ENCODE peak calls at places on chromosomes 7 and 10, in four cellular contexts. One of them, this sample, is unnamed.

GRCh38 chr10:45404770-45405120 is 30.7 kb downstream of the ALOX5 start:
- DNase-seq in AG10803: no peak
- DNase-seq in thoracic aorta: no peak
- DNase-seq in HL-60: no peak
- DNase-seq in this sample: no peak

GRCh38 chr10:114303556-114303955 is 64.5 kb downstream of the VWA2 start:
- DNase-seq in AG10803: no peak
- DNase-seq in thoracic aorta: no peak
- DNase-seq in HL-60: no peak
- DNase-seq in this sample: no peak

GRCh38 chr7:37081436-37081835 is 357.1 kb upstream of the AOAH start:
- DNase-seq in AG10803: no peak
- DNase-seq in thoracic aorta: no peak
- DNase-seq in HL-60: no peak
- DNase-seq in this sample: no peak

GRCh38 chr7:106243893-106244292 is 40.9 kb downstream of the NAMPT start:
- DNase-seq in AG10803: no peak
- DNase-seq in thoracic aorta: no peak
- DNase-seq in HL-60: no peak
- DNase-seq in this sample: no peak

GRCh38 chr10:69272620-69273019 is 5.7 kb upstream of the HK1 start:
- DNase-seq in AG10803: no peak
- DNase-seq in thoracic aorta: no peak
- DNase-seq in HL-60: no peak
- DNase-seq in this sample: no peak

GRCh38 chr10:52318136-52318810 is 4.2 kb downstream of the DKK1 start:
- DNase-seq in AG10803: peak
- DNase-seq in thoracic aorta: no peak
- DNase-seq in HL-60: no peak
- DNase-seq in this sample: peak

GRCh38 chr7:152435384-152436278 is at the start of gene KMT2C:
- DNase-seq in AG10803: peak
- DNase-seq in thoracic aorta: no peak
- DNase-seq in HL-60: no peak
- DNase-seq in this sample: no peak

GRCh38 chr7:126574838-126575250 is 677.9 kb downstream of the GRM8 start:
- DNase-seq in AG10803: no peak
- DNase-seq in thoracic aorta: no peak
- DNase-seq in HL-60: no peak
- DNase-seq in this sample: no peak

GRCh38 chr10:28311104-28311503 is 8.2 kb upstream of the MPP7 start:
- DNase-seq in AG10803: no peak
- DNase-seq in thoracic aorta: no peak
- DNase-seq in HL-60: no peak
- DNase-seq in this sample: no peak

DNA sequence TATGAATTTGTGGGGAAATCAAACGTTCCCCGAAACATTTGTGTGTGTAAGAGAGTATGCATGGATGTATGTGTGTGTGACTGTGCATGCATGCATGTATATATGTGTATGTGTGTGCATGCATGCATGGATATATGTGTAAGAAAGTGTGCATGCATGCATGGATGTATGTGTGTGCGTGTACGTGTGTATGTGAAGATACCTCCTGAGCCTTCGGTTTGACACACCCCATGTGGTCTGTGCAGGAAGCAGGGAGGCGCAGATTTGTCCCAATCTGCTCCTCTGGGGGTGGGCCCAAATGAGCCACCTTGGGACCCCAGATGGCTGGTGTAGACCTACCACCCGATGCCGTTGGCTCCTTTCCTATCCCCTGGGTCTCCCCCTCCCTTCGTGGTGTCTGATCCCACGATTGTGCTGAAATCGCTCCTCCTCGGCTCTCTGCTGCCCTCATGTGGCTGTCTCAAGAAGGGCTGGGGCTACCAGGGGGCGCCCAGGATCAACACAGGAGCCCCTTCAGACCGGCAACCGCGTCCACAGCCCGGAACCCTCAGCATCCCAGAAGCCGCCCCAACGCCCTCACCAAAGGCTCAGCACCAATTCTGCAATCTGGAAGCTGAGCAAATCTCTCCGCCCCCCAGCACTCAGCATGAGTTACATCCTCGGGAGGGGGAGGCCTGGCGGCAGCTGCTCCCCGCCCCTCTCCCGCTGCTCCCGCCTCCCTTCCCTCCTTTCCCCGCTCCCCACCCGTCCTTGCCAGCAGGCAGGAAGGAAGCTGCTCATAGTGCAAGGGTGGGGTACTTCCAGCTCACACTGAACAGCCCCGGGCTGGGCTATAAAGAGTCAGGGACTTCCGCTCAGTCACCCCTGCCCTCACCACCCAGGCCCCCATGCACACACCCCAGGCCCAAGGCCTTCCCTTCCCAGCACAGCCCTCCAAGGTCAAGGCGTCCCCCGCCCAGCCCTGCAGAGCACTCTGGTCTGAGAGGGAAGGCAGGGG is 2.3 kb upstream of the NOS3 start:
- DNase-seq in AG10803: no peak
- DNase-seq in thoracic aorta: no peak
- DNase-seq in HL-60: no peak
- DNase-seq in this sample: no peak
- TF ChIP-seq CTCF in AG10803: peak
- TF ChIP-seq CTCF in thoracic aorta: peak
- TF ChIP-seq CTCF in HL-60: peak
- TF ChIP-seq CTCF in this sample: peak

GRCh38 chr10:127976286-127976685 is 69.4 kb downstream of the PTPRE start:
- DNase-seq in AG10803: peak
- DNase-seq in thoracic aorta: no peak
- DNase-seq in HL-60: no peak
- DNase-seq in this sample: no peak

GRCh38 chr10:127979017-127979416 is 72.1 kb downstream of the PTPRE start:
- DNase-seq in AG10803: no peak
- DNase-seq in thoracic aorta: no peak
- DNase-seq in HL-60: no peak
- DNase-seq in this sample: no peak

GRCh38 chr10:127978481-127978880 is 71.6 kb downstream of the PTPRE start:
- DNase-seq in AG10803: no peak
- DNase-seq in thoracic aorta: no peak
- DNase-seq in HL-60: no peak
- DNase-seq in this sample: no peak

GRCh38 chr10:127976701-127977367 is 69.9 kb downstream of the PTPRE start:
- DNase-seq in AG10803: no peak
- DNase-seq in thoracic aorta: no peak
- DNase-seq in HL-60: no peak
- DNase-seq in this sample: no peak

GRCh38 chr10:127977368-127978009 is 70.6 kb downstream of the PTPRE start:
- DNase-seq in AG10803: peak
- DNase-seq in thoracic aorta: peak
- DNase-seq in HL-60: no peak
- DNase-seq in this sample: peak
- H3K4me3 ChIP-seq in AG10803: no peak
- H3K4me3 ChIP-seq in thoracic aorta: peak
- H3K4me3 ChIP-seq in HL-60: no peak
- H3K4me3 ChIP-seq in this sample: peak

DNA sequence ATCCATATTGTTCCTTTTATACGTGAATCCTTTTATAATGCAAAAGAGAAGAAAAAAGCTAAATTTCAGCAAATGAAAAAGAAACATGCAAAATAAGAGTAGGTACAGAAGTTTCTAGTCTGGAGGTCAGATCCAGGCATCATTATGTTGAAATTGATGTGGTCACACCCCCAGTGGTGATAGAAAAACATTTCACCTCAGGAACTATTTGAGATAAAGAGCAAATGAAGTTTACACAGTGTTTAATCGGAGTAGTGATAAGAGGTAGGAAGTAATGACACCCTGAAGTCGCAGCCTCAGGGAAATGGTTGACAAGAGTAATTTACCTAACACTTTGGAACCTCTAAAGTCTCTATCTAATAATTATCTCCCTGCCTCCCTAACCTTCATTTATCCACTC is 536.0 kb upstream of the STEAP1 start:
- DNase-seq in AG10803: no peak
- DNase-seq in thoracic aorta: no peak
- DNase-seq in HL-60: no peak
- DNase-seq in this sample: no peak
- TF ChIP-seq CTCF in AG10803: no peak
- TF ChIP-seq CTCF in thoracic aorta: no peak
- TF ChIP-seq CTCF in HL-60: no peak
- TF ChIP-seq CTCF in this sample: no peak

GRCh38 chr10:87695074-87695473 is 35.4 kb downstream of the PAPSS2 start:
- DNase-seq in AG10803: no peak
- DNase-seq in thoracic aorta: no peak
- DNase-seq in HL-60: no peak
- DNase-seq in this sample: no peak

GRCh38 chr10:87694011-87694794 is 34.5 kb downstream of the PAPSS2 start:
- DNase-seq in AG10803: no peak
- DNase-seq in thoracic aorta: no peak
- DNase-seq in HL-60: no peak
- DNase-seq in this sample: no peak

GRCh38 chr10:87692956-87693484 is 33.3 kb downstream of the PAPSS2 start:
- DNase-seq in AG10803: no peak
- DNase-seq in thoracic aorta: no peak
- DNase-seq in HL-60: no peak
- DNase-seq in this sample: no peak

GRCh38 chr10:87696922-87697714 is 37.4 kb downstream of the PAPSS2 start:
- DNase-seq in AG10803: no peak
- DNase-seq in thoracic aorta: no peak
- DNase-seq in HL-60: no peak
- DNase-seq in this sample: no peak

GRCh38 chr10:87691515-87692070 is 31.9 kb downstream of the PAPSS2 start:
- DNase-seq in AG10803: no peak
- DNase-seq in thoracic aorta: no peak
- DNase-seq in HL-60: no peak
- DNase-seq in this sample: no peak
- H3K4me3 ChIP-seq in AG10803: no peak
- H3K4me3 ChIP-seq in thoracic aorta: no peak
- H3K4me3 ChIP-seq in HL-60: no peak
- H3K4me3 ChIP-seq in this sample: no peak

GRCh38 chr7:111730476-111731300 is 168.4 kb upstream of the IMMP2L start:
- DNase-seq in AG10803: peak
- DNase-seq in thoracic aorta: no peak
- DNase-seq in HL-60: no peak
- DNase-seq in this sample: no peak
- TF ChIP-seq CTCF in AG10803: peak
- TF ChIP-seq CTCF in thoracic aorta: no peak
- TF ChIP-seq CTCF in HL-60: peak
- TF ChIP-seq CTCF in this sample: peak

GRCh38 chr7:27203964-27204594 is 4.2 kb upstream of the HOXA13 start:
- DNase-seq in AG10803: no peak
- DNase-seq in thoracic aorta: no peak
- DNase-seq in HL-60: no peak
- DNase-seq in this sample: no peak
- H3K4me3 ChIP-seq in AG10803: no peak
- H3K4me3 ChIP-seq in thoracic aorta: no peak
- H3K4me3 ChIP-seq in HL-60: no peak
- H3K4me3 ChIP-seq in this sample: peak

GRCh38 chr10:63889756-63890155 is 368.6 kb downstream of the REEP3 start:
- DNase-seq in AG10803: peak
- DNase-seq in thoracic aorta: no peak
- DNase-seq in HL-60: no peak
- DNase-seq in this sample: no peak

GRCh38 chr10:63885159-63885558 is 364.0 kb downstream of the REEP3 start:
- DNase-seq in AG10803: no peak
- DNase-seq in thoracic aorta: no peak
- DNase-seq in HL-60: no peak
- DNase-seq in this sample: no peak

GRCh38 chr10:63887600-63888396 is 366.6 kb downstream of the REEP3 start:
- DNase-seq in AG10803: no peak
- DNase-seq in thoracic aorta: no peak
- DNase-seq in HL-60: no peak
- DNase-seq in this sample: no peak

GRCh38 chr10:63886281-63887025 is 365.3 kb downstream of the REEP3 start:
- DNase-seq in AG10803: peak
- DNase-seq in thoracic aorta: no peak
- DNase-seq in HL-60: no peak
- DNase-seq in this sample: no peak

GRCh38 chr10:63887026-63887589 is 365.9 kb downstream of the REEP3 start:
- DNase-seq in AG10803: no peak
- DNase-seq in thoracic aorta: no peak
- DNase-seq in HL-60: no peak
- DNase-seq in this sample: no peak
- TF ChIP-seq CTCF in AG10803: no peak
- TF ChIP-seq CTCF in thoracic aorta: no peak
- TF ChIP-seq CTCF in HL-60: no peak
- TF ChIP-seq CTCF in this sample: no peak

DNA sequence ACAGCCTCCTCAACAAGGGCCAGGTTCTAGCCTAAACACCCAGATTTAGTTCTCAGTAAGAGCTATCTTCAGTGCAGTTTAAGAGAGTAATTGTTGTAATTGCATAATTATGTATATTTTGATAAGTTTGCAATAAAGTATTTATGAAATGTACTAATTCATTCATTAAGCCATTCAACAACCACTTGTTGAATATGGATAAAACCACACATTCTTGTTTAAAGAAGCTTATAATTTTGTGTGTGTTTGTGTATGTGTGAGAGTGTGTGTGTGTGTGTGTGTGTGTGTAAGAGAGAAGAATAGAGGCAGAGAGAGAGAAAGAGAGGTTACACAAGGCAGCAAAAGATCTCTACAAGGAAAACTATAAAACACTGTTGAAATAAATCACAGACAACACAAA is 115.0 kb upstream of the SLC25A13 start:
- DNase-seq in AG10803: no peak
- DNase-seq in thoracic aorta: no peak
- DNase-seq in HL-60: no peak
- DNase-seq in this sample: no peak
- H3K4me3 ChIP-seq in AG10803: no peak
- H3K4me3 ChIP-seq in thoracic aorta: no peak
- H3K4me3 ChIP-seq in HL-60: no peak
- H3K4me3 ChIP-seq in this sample: no peak

GRCh38 chr10:116626815-116627214 is 6.1 kb downstream of the PNLIPRP2 start:
- DNase-seq in AG10803: no peak
- DNase-seq in thoracic aorta: no peak
- DNase-seq in HL-60: no peak
- DNase-seq in this sample: no peak

GRCh38 chr10:116625845-116626244 is 5.1 kb downstream of the PNLIPRP2 start:
- DNase-seq in AG10803: no peak
- DNase-seq in thoracic aorta: no peak
- DNase-seq in HL-60: no peak
- DNase-seq in this sample: no peak

GRCh38 chr10:116629340-116629739 is 8.6 kb downstream of the PNLIPRP2 start:
- DNase-seq in AG10803: no peak
- DNase-seq in thoracic aorta: no peak
- DNase-seq in HL-60: no peak
- DNase-seq in this sample: no peak

GRCh38 chr10:116630020-116630419 is 9.3 kb downstream of the PNLIPRP2 start:
- DNase-seq in AG10803: no peak
- DNase-seq in thoracic aorta: no peak
- DNase-seq in HL-60: no peak
- DNase-seq in this sample: no peak

DNA sequence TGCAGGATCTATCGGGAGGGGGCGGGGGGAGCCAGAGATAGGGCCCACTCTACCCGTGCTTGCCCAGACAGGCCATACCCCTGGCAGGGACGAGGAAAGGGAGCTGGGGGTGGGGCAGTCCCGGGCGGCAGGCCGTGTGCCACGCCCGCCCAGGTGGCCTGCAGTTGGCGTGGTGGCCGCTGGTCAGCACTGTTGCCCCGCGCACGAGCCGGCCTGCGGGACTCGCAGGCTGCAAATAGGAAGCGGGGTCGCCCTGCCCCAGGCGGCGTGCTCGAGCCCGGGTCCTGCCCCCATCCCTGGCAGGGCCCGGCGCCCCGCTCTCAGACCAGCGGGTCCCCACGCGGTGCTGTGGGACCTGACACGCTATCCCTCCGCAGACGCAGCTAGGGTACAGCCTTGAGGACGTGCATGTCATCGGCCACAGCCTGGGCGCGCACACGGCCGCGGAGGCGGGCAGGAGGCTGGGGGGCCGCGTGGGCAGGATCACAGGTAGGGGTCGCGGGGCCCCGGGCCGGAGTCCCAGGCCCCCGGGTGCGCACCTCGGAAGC is 6.7 kb downstream of the PNLIPRP2 start:
- DNase-seq in AG10803: no peak
- DNase-seq in thoracic aorta: no peak
- DNase-seq in HL-60: no peak
- DNase-seq in this sample: no peak
- TF ChIP-seq CTCF in AG10803: peak
- TF ChIP-seq CTCF in thoracic aorta: no peak
- TF ChIP-seq CTCF in HL-60: no peak
- TF ChIP-seq CTCF in this sample: peak

This sample was measured in AG09309.